ENCODE peak calls at places on chromosomes 1 and 21, in eight cellular contexts. One of them, this sample, is unnamed.

GRCh38 chr1:35505911-35506798 is 51.0 kb downstream of the KIAA0319L start:
- DNase-seq in NB4: peak
- DNase-seq in SHP77 treated with DMSO at 0.1 percent for 48 hours: no peak
- DNase-seq in naive thymus-derived CD8-positive, alpha-beta T cell: peak
- DNase-seq in MV-4-11: peak
- DNase-seq in cardiac muscle cell: no peak
- DNase-seq in activated gamma-delta T cell treated with anti-CD3 and anti-CD28 coated beads, Interleukin-2, amount 50 U/mL, for 16 hours: no peak
- DNase-seq in T-helper 2 cell: peak
- DNase-seq in this sample: no peak

GRCh38 chr1:6367381-6368007 is 26.1 kb downstream of the ACOT7 start:
- DNase-seq in NB4: no peak
- DNase-seq in cardiac muscle cell: no peak
- DNase-seq in MV-4-11: no peak
- DNase-seq in activated gamma-delta T cell treated with anti-CD3 and anti-CD28 coated beads, Interleukin-2, amount 50 U/mL, for 16 hours: no peak
- DNase-seq in naive thymus-derived CD8-positive, alpha-beta T cell: no peak
- DNase-seq in SHP77 treated with DMSO at 0.1 percent for 48 hours: no peak
- DNase-seq in T-helper 2 cell: no peak
- DNase-seq in this sample: no peak

GRCh38 chr21:45326834-45327457 is 39.3 kb upstream of the POFUT2 start:
- DNase-seq in MV-4-11: no peak
- DNase-seq in SHP77 treated with DMSO at 0.1 percent for 48 hours: no peak
- DNase-seq in naive thymus-derived CD8-positive, alpha-beta T cell: no peak
- DNase-seq in cardiac muscle cell: no peak
- DNase-seq in activated gamma-delta T cell treated with anti-CD3 and anti-CD28 coated beads, Interleukin-2, amount 50 U/mL, for 16 hours: no peak
- DNase-seq in NB4: no peak
- DNase-seq in T-helper 2 cell: no peak
- DNase-seq in this sample: no peak

GRCh38 chr1:44581205-44581604 is 93.1 kb downstream of the TMEM53 start:
- DNase-seq in naive thymus-derived CD8-positive, alpha-beta T cell: no peak
- DNase-seq in cardiac muscle cell: no peak
- DNase-seq in T-helper 2 cell: no peak
- DNase-seq in activated gamma-delta T cell treated with anti-CD3 and anti-CD28 coated beads, Interleukin-2, amount 50 U/mL, for 16 hours: no peak
- DNase-seq in MV-4-11: no peak
- DNase-seq in SHP77 treated with DMSO at 0.1 percent for 48 hours: no peak
- DNase-seq in NB4: no peak
- DNase-seq in this sample: no peak

GRCh38 chr21:36127977-36128376 is 6.9 kb upstream of the CBR3 start:
- DNase-seq in cardiac muscle cell: no peak
- DNase-seq in NB4: no peak
- DNase-seq in naive thymus-derived CD8-positive, alpha-beta T cell: no peak
- DNase-seq in SHP77 treated with DMSO at 0.1 percent for 48 hours: no peak
- DNase-seq in MV-4-11: no peak
- DNase-seq in activated gamma-delta T cell treated with anti-CD3 and anti-CD28 coated beads, Interleukin-2, amount 50 U/mL, for 16 hours: no peak
- DNase-seq in T-helper 2 cell: no peak
- DNase-seq in this sample: no peak

GRCh38 chr1:26739251-26739914 is 43.6 kb downstream of the ARID1A start:
- DNase-seq in T-helper 2 cell: peak
- DNase-seq in cardiac muscle cell: no peak
- DNase-seq in SHP77 treated with DMSO at 0.1 percent for 48 hours: no peak
- DNase-seq in activated gamma-delta T cell treated with anti-CD3 and anti-CD28 coated beads, Interleukin-2, amount 50 U/mL, for 16 hours: no peak
- DNase-seq in MV-4-11: no peak
- DNase-seq in naive thymus-derived CD8-positive, alpha-beta T cell: peak
- DNase-seq in NB4: no peak
- DNase-seq in this sample: no peak

GRCh38 chr1:235902638-235903542 is 36.2 kb upstream of the LYST start:
- DNase-seq in SHP77 treated with DMSO at 0.1 percent for 48 hours: no peak
- DNase-seq in MV-4-11: no peak
- DNase-seq in naive thymus-derived CD8-positive, alpha-beta T cell: no peak
- DNase-seq in T-helper 2 cell: no peak
- DNase-seq in NB4: peak
- DNase-seq in activated gamma-delta T cell treated with anti-CD3 and anti-CD28 coated beads, Interleukin-2, amount 50 U/mL, for 16 hours: no peak
- DNase-seq in cardiac muscle cell: no peak
- DNase-seq in this sample: no peak

GRCh38 chr1:18200918-18201317 is 93.3 kb downstream of the IGSF21 start:
- DNase-seq in NB4: no peak
- DNase-seq in cardiac muscle cell: no peak
- DNase-seq in activated gamma-delta T cell treated with anti-CD3 and anti-CD28 coated beads, Interleukin-2, amount 50 U/mL, for 16 hours: no peak
- DNase-seq in SHP77 treated with DMSO at 0.1 percent for 48 hours: no peak
- DNase-seq in T-helper 2 cell: no peak
- DNase-seq in MV-4-11: peak
- DNase-seq in naive thymus-derived CD8-positive, alpha-beta T cell: no peak
- DNase-seq in this sample: no peak

GRCh38 chr1:94543003-94543402 is 1.4 kb upstream of the F3 start:
- DNase-seq in naive thymus-derived CD8-positive, alpha-beta T cell: no peak
- DNase-seq in NB4: peak
- DNase-seq in cardiac muscle cell: no peak
- DNase-seq in MV-4-11: peak
- DNase-seq in T-helper 2 cell: no peak
- DNase-seq in SHP77 treated with DMSO at 0.1 percent for 48 hours: no peak
- DNase-seq in activated gamma-delta T cell treated with anti-CD3 and anti-CD28 coated beads, Interleukin-2, amount 50 U/mL, for 16 hours: no peak
- DNase-seq in this sample: no peak

GRCh38 chr1:230976825-230977747 is 1.6 kb downstream of the TTC13 start:
- DNase-seq in cardiac muscle cell: no peak
- DNase-seq in MV-4-11: peak
- DNase-seq in SHP77 treated with DMSO at 0.1 percent for 48 hours: no peak
- DNase-seq in NB4: peak
- DNase-seq in T-helper 2 cell: peak
- DNase-seq in naive thymus-derived CD8-positive, alpha-beta T cell: peak
- DNase-seq in activated gamma-delta T cell treated with anti-CD3 and anti-CD28 coated beads, Interleukin-2, amount 50 U/mL, for 16 hours: peak
- DNase-seq in this sample: no peak

GRCh38 chr1:6000444-6001288 is 8.4 kb upstream of the NPHP4 start:
- DNase-seq in naive thymus-derived CD8-positive, alpha-beta T cell: no peak
- DNase-seq in activated gamma-delta T cell treated with anti-CD3 and anti-CD28 coated beads, Interleukin-2, amount 50 U/mL, for 16 hours: no peak
- DNase-seq in MV-4-11: no peak
- DNase-seq in SHP77 treated with DMSO at 0.1 percent for 48 hours: no peak
- DNase-seq in NB4: no peak
- DNase-seq in T-helper 2 cell: no peak
- DNase-seq in cardiac muscle cell: peak
- DNase-seq in this sample: no peak

GRCh38 chr1:241357366-241358305 is 631 bp upstream of the RGS7 start:
- DNase-seq in NB4: no peak
- DNase-seq in T-helper 2 cell: no peak
- DNase-seq in cardiac muscle cell: peak
- DNase-seq in SHP77 treated with DMSO at 0.1 percent for 48 hours: no peak
- DNase-seq in activated gamma-delta T cell treated with anti-CD3 and anti-CD28 coated beads, Interleukin-2, amount 50 U/mL, for 16 hours: no peak
- DNase-seq in naive thymus-derived CD8-positive, alpha-beta T cell: no peak
- DNase-seq in MV-4-11: no peak
- DNase-seq in this sample: no peak

GRCh38 chr1:54331843-54332688 is 74.1 kb downstream of the SSBP3 start:
- DNase-seq in activated gamma-delta T cell treated with anti-CD3 and anti-CD28 coated beads, Interleukin-2, amount 50 U/mL, for 16 hours: no peak
- DNase-seq in cardiac muscle cell: no peak
- DNase-seq in MV-4-11: no peak
- DNase-seq in SHP77 treated with DMSO at 0.1 percent for 48 hours: no peak
- DNase-seq in naive thymus-derived CD8-positive, alpha-beta T cell: no peak
- DNase-seq in NB4: no peak
- DNase-seq in T-helper 2 cell: no peak
- DNase-seq in this sample: no peak

GRCh38 chr1:17232759-17233661 is 15.9 kb upstream of the PADI3 start:
- DNase-seq in naive thymus-derived CD8-positive, alpha-beta T cell: no peak
- DNase-seq in SHP77 treated with DMSO at 0.1 percent for 48 hours: no peak
- DNase-seq in MV-4-11: no peak
- DNase-seq in cardiac muscle cell: no peak
- DNase-seq in NB4: peak
- DNase-seq in activated gamma-delta T cell treated with anti-CD3 and anti-CD28 coated beads, Interleukin-2, amount 50 U/mL, for 16 hours: no peak
- DNase-seq in T-helper 2 cell: no peak
- DNase-seq in this sample: no peak

GRCh38 chr1:183710734-183711133 is 57.6 kb upstream of the APOBEC4 start:
- DNase-seq in activated gamma-delta T cell treated with anti-CD3 and anti-CD28 coated beads, Interleukin-2, amount 50 U/mL, for 16 hours: no peak
- DNase-seq in naive thymus-derived CD8-positive, alpha-beta T cell: no peak
- DNase-seq in T-helper 2 cell: no peak
- DNase-seq in NB4: no peak
- DNase-seq in cardiac muscle cell: no peak
- DNase-seq in MV-4-11: no peak
- DNase-seq in SHP77 treated with DMSO at 0.1 percent for 48 hours: no peak
- DNase-seq in this sample: no peak

GRCh38 chr1:163357378-163357777 is 35.6 kb downstream of the NUF2 start:
- DNase-seq in SHP77 treated with DMSO at 0.1 percent for 48 hours: no peak
- DNase-seq in cardiac muscle cell: peak
- DNase-seq in naive thymus-derived CD8-positive, alpha-beta T cell: no peak
- DNase-seq in activated gamma-delta T cell treated with anti-CD3 and anti-CD28 coated beads, Interleukin-2, amount 50 U/mL, for 16 hours: no peak
- DNase-seq in MV-4-11: no peak
- DNase-seq in NB4: no peak
- DNase-seq in T-helper 2 cell: no peak
- DNase-seq in this sample: no peak

GRCh38 chr1:31868862-31869261 is 53.0 kb upstream of the SPOCD1 start:
- DNase-seq in cardiac muscle cell: no peak
- DNase-seq in NB4: no peak
- DNase-seq in T-helper 2 cell: no peak
- DNase-seq in activated gamma-delta T cell treated with anti-CD3 and anti-CD28 coated beads, Interleukin-2, amount 50 U/mL, for 16 hours: no peak
- DNase-seq in SHP77 treated with DMSO at 0.1 percent for 48 hours: no peak
- DNase-seq in naive thymus-derived CD8-positive, alpha-beta T cell: no peak
- DNase-seq in MV-4-11: no peak
- DNase-seq in this sample: no peak

GRCh38 chr1:199113265-199113869 is 474.5 kb downstream of the PTPRC start:
- DNase-seq in MV-4-11: peak
- DNase-seq in cardiac muscle cell: peak
- DNase-seq in activated gamma-delta T cell treated with anti-CD3 and anti-CD28 coated beads, Interleukin-2, amount 50 U/mL, for 16 hours: peak
- DNase-seq in SHP77 treated with DMSO at 0.1 percent for 48 hours: peak
- DNase-seq in naive thymus-derived CD8-positive, alpha-beta T cell: peak
- DNase-seq in NB4: peak
- DNase-seq in T-helper 2 cell: peak
- DNase-seq in this sample: peak

GRCh38 chr1:9797049-9797448 is 26.7 kb downstream of the CLSTN1 start:
- DNase-seq in naive thymus-derived CD8-positive, alpha-beta T cell: no peak
- DNase-seq in activated gamma-delta T cell treated with anti-CD3 and anti-CD28 coated beads, Interleukin-2, amount 50 U/mL, for 16 hours: no peak
- DNase-seq in SHP77 treated with DMSO at 0.1 percent for 48 hours: no peak
- DNase-seq in cardiac muscle cell: no peak
- DNase-seq in MV-4-11: no peak
- DNase-seq in NB4: no peak
- DNase-seq in T-helper 2 cell: no peak
- DNase-seq in this sample: no peak

GRCh38 chr1:87800006-87800405 is 471.3 kb downstream of the LMO4 start:
- DNase-seq in MV-4-11: no peak
- DNase-seq in cardiac muscle cell: no peak
- DNase-seq in SHP77 treated with DMSO at 0.1 percent for 48 hours: no peak
- DNase-seq in T-helper 2 cell: no peak
- DNase-seq in naive thymus-derived CD8-positive, alpha-beta T cell: no peak
- DNase-seq in activated gamma-delta T cell treated with anti-CD3 and anti-CD28 coated beads, Interleukin-2, amount 50 U/mL, for 16 hours: no peak
- DNase-seq in NB4: no peak
- DNase-seq in this sample: no peak

GRCh38 chr1:202567747-202568146 is 142.5 kb downstream of the SYT2 start:
- DNase-seq in activated gamma-delta T cell treated with anti-CD3 and anti-CD28 coated beads, Interleukin-2, amount 50 U/mL, for 16 hours: no peak
- DNase-seq in naive thymus-derived CD8-positive, alpha-beta T cell: no peak
- DNase-seq in MV-4-11: no peak
- DNase-seq in SHP77 treated with DMSO at 0.1 percent for 48 hours: no peak
- DNase-seq in NB4: no peak
- DNase-seq in T-helper 2 cell: no peak
- DNase-seq in cardiac muscle cell: no peak
- DNase-seq in this sample: no peak

GRCh38 chr21:38817371-38818335 is 11.9 kb downstream of the ETS2 start:
- DNase-seq in SHP77 treated with DMSO at 0.1 percent for 48 hours: no peak
- DNase-seq in MV-4-11: no peak
- DNase-seq in cardiac muscle cell: no peak
- DNase-seq in naive thymus-derived CD8-positive, alpha-beta T cell: no peak
- DNase-seq in activated gamma-delta T cell treated with anti-CD3 and anti-CD28 coated beads, Interleukin-2, amount 50 U/mL, for 16 hours: no peak
- DNase-seq in T-helper 2 cell: no peak
- DNase-seq in NB4: no peak
- DNase-seq in this sample: no peak

GRCh38 chr21:41186763-41187536 is 19.0 kb downstream of the BACE2 start:
- DNase-seq in activated gamma-delta T cell treated with anti-CD3 and anti-CD28 coated beads, Interleukin-2, amount 50 U/mL, for 16 hours: no peak
- DNase-seq in MV-4-11: no peak
- DNase-seq in naive thymus-derived CD8-positive, alpha-beta T cell: no peak
- DNase-seq in SHP77 treated with DMSO at 0.1 percent for 48 hours: no peak
- DNase-seq in cardiac muscle cell: no peak
- DNase-seq in NB4: no peak
- DNase-seq in T-helper 2 cell: no peak
- DNase-seq in this sample: no peak

GRCh38 chr1:27941671-27942540 is 7.1 kb downstream of the SMPDL3B start:
- DNase-seq in T-helper 2 cell: no peak
- DNase-seq in cardiac muscle cell: no peak
- DNase-seq in activated gamma-delta T cell treated with anti-CD3 and anti-CD28 coated beads, Interleukin-2, amount 50 U/mL, for 16 hours: no peak
- DNase-seq in naive thymus-derived CD8-positive, alpha-beta T cell: no peak
- DNase-seq in MV-4-11: no peak
- DNase-seq in NB4: no peak
- DNase-seq in SHP77 treated with DMSO at 0.1 percent for 48 hours: no peak
- DNase-seq in this sample: no peak

GRCh38 chr1:117616356-117616755 is 10.5 kb downstream of the TENT5C start:
- DNase-seq in cardiac muscle cell: no peak
- DNase-seq in MV-4-11: no peak
- DNase-seq in T-helper 2 cell: no peak
- DNase-seq in SHP77 treated with DMSO at 0.1 percent for 48 hours: no peak
- DNase-seq in NB4: no peak
- DNase-seq in activated gamma-delta T cell treated with anti-CD3 and anti-CD28 coated beads, Interleukin-2, amount 50 U/mL, for 16 hours: no peak
- DNase-seq in naive thymus-derived CD8-positive, alpha-beta T cell: no peak
- DNase-seq in this sample: no peak

GRCh38 chr1:157368363-157368762 is 184.0 kb downstream of the FCRL5 start:
- DNase-seq in cardiac muscle cell: no peak
- DNase-seq in activated gamma-delta T cell treated with anti-CD3 and anti-CD28 coated beads, Interleukin-2, amount 50 U/mL, for 16 hours: no peak
- DNase-seq in NB4: no peak
- DNase-seq in SHP77 treated with DMSO at 0.1 percent for 48 hours: no peak
- DNase-seq in T-helper 2 cell: no peak
- DNase-seq in MV-4-11: no peak
- DNase-seq in naive thymus-derived CD8-positive, alpha-beta T cell: no peak
- DNase-seq in this sample: no peak

GRCh38 chr1:22332795-22333499 is 118.7 kb upstream of the ZBTB40 start:
- DNase-seq in activated gamma-delta T cell treated with anti-CD3 and anti-CD28 coated beads, Interleukin-2, amount 50 U/mL, for 16 hours: no peak
- DNase-seq in MV-4-11: no peak
- DNase-seq in NB4: no peak
- DNase-seq in T-helper 2 cell: no peak
- DNase-seq in naive thymus-derived CD8-positive, alpha-beta T cell: no peak
- DNase-seq in SHP77 treated with DMSO at 0.1 percent for 48 hours: no peak
- DNase-seq in cardiac muscle cell: no peak
- DNase-seq in this sample: no peak

GRCh38 chr1:156600733-156601121 is 552 bp downstream of the GPATCH4 start:
- DNase-seq in NB4: peak
- DNase-seq in T-helper 2 cell: no peak
- DNase-seq in MV-4-11: no peak
- DNase-seq in activated gamma-delta T cell treated with anti-CD3 and anti-CD28 coated beads, Interleukin-2, amount 50 U/mL, for 16 hours: no peak
- DNase-seq in cardiac muscle cell: no peak
- DNase-seq in SHP77 treated with DMSO at 0.1 percent for 48 hours: no peak
- DNase-seq in naive thymus-derived CD8-positive, alpha-beta T cell: no peak
- DNase-seq in this sample: no peak

GRCh38 chr1:36781098-36781497 is 253.2 kb downstream of the GRIK3 start:
- DNase-seq in naive thymus-derived CD8-positive, alpha-beta T cell: no peak
- DNase-seq in NB4: no peak
- DNase-seq in T-helper 2 cell: no peak
- DNase-seq in cardiac muscle cell: no peak
- DNase-seq in MV-4-11: no peak
- DNase-seq in activated gamma-delta T cell treated with anti-CD3 and anti-CD28 coated beads, Interleukin-2, amount 50 U/mL, for 16 hours: no peak
- DNase-seq in SHP77 treated with DMSO at 0.1 percent for 48 hours: no peak
- DNase-seq in this sample: no peak

GRCh38 chr1:29235955-29236742 is at the start of gene PTPRU:
- DNase-seq in naive thymus-derived CD8-positive, alpha-beta T cell: peak
- DNase-seq in MV-4-11: peak
- DNase-seq in NB4: peak
- DNase-seq in cardiac muscle cell: peak
- DNase-seq in SHP77 treated with DMSO at 0.1 percent for 48 hours: peak
- DNase-seq in T-helper 2 cell: peak
- DNase-seq in activated gamma-delta T cell treated with anti-CD3 and anti-CD28 coated beads, Interleukin-2, amount 50 U/mL, for 16 hours: peak
- DNase-seq in this sample: peak

GRCh38 chr1:36539526-36539925 is 56.8 kb upstream of the CSF3R start:
- DNase-seq in activated gamma-delta T cell treated with anti-CD3 and anti-CD28 coated beads, Interleukin-2, amount 50 U/mL, for 16 hours: no peak
- DNase-seq in MV-4-11: no peak
- DNase-seq in NB4: no peak
- DNase-seq in cardiac muscle cell: no peak
- DNase-seq in T-helper 2 cell: no peak
- DNase-seq in naive thymus-derived CD8-positive, alpha-beta T cell: no peak
- DNase-seq in SHP77 treated with DMSO at 0.1 percent for 48 hours: no peak
- DNase-seq in this sample: no peak

GRCh38 chr1:177940682-177941081 is 29.2 kb downstream of the SEC16B start:
- DNase-seq in NB4: no peak
- DNase-seq in T-helper 2 cell: no peak
- DNase-seq in cardiac muscle cell: no peak
- DNase-seq in naive thymus-derived CD8-positive, alpha-beta T cell: no peak
- DNase-seq in SHP77 treated with DMSO at 0.1 percent for 48 hours: no peak
- DNase-seq in activated gamma-delta T cell treated with anti-CD3 and anti-CD28 coated beads, Interleukin-2, amount 50 U/mL, for 16 hours: no peak
- DNase-seq in MV-4-11: no peak
- DNase-seq in this sample: no peak

GRCh38 chr1:231919900-231920299 is 293.3 kb downstream of the DISC1 start:
- DNase-seq in cardiac muscle cell: peak
- DNase-seq in activated gamma-delta T cell treated with anti-CD3 and anti-CD28 coated beads, Interleukin-2, amount 50 U/mL, for 16 hours: peak
- DNase-seq in naive thymus-derived CD8-positive, alpha-beta T cell: peak
- DNase-seq in NB4: peak
- DNase-seq in T-helper 2 cell: no peak
- DNase-seq in SHP77 treated with DMSO at 0.1 percent for 48 hours: no peak
- DNase-seq in MV-4-11: no peak
- DNase-seq in this sample: no peak

GRCh38 chr1:30409476-30410152 is 313.8 kb downstream of the MATN1 start:
- DNase-seq in activated gamma-delta T cell treated with anti-CD3 and anti-CD28 coated beads, Interleukin-2, amount 50 U/mL, for 16 hours: no peak
- DNase-seq in MV-4-11: no peak
- DNase-seq in T-helper 2 cell: no peak
- DNase-seq in cardiac muscle cell: no peak
- DNase-seq in NB4: no peak
- DNase-seq in SHP77 treated with DMSO at 0.1 percent for 48 hours: no peak
- DNase-seq in naive thymus-derived CD8-positive, alpha-beta T cell: no peak
- DNase-seq in this sample: no peak

This sample was measured in activated CD4-positive, CD25-positive, alpha-beta regulatory T cell treated with anti-CD3 and anti-CD28 coated beads, Interleukin-2, amount 50 U/mL, for 72 hours.